ENCODE peak calls at places on chromosomes 11 and 22, in five cellular contexts. B is astrocyte of the spinal cord; J is NCI-H774; P is effector CD8-positive, alpha-beta T cell; T is prostate gland. D is an unnamed sample.

GRCh38 chr11:117822031-117822521 is 2.5 kb downstream of the FXYD2 start:
- DNase-seq in B (no peak), J (peak), P (peak), T (no peak), D (peak)

GRCh38 chr22:45493286-45493771 is 9.4 kb upstream of the FBLN1 start:
- DNase-seq in B (peak), J (no peak), P (no peak), T (no peak), D (no peak)

GRCh38 chr11:7004482-7004881 is 15.7 kb downstream of the ZNF214 start:
- DNase-seq in B (peak), J (no peak), P (no peak), T (no peak), D (peak)

GRCh38 chr11:131889760-131890620 is 519.6 kb downstream of the NTM start:
- DNase-seq in B (peak), J (no peak), P (no peak), T (no peak), D (no peak)

GRCh38 chr11:4125141-4125540 is 30.5 kb downstream of the RRM1 start:
- DNase-seq in B (peak), J (no peak), P (no peak), T (no peak), D (no peak)

GRCh38 chr11:57116654-57117053 is 65.1 kb upstream of the LRRC55 start:
- DNase-seq in B (peak), J (peak), P (no peak), T (no peak), D (peak)

GRCh38 chr11:97909544-97910394 is 1111.0 kb upstream of the CNTN5 start:
- DNase-seq in B (peak), J (no peak), P (no peak), T (no peak), D (no peak)

GRCh38 chr11:86265194-86265593 is 20.6 kb downstream of the EED start:
- DNase-seq in B (no peak), J (no peak), P (no peak), T (no peak), D (no peak)

GRCh38 chr11:102776454-102776853 is 4.0 kb downstream of the MMP10 start:
- DNase-seq in B (no peak), J (no peak), P (no peak), T (no peak), D (no peak)

GRCh38 chr22:28358244-28358777 is 321.3 kb downstream of the TTC28 start:
- DNase-seq in B (no peak), J (no peak), P (no peak), T (no peak), D (no peak)

GRCh38 chr11:78870655-78871054 is 296.0 kb upstream of the NARS2 start:
- DNase-seq in B (no peak), J (no peak), P (no peak), T (no peak), D (no peak)

GRCh38 chr11:130388607-130389205 is 39.7 kb downstream of the ADAMTS8 start:
- DNase-seq in B (no peak), J (no peak), P (no peak), T (no peak), D (no peak)

GRCh38 chr11:8826145-8826786 is 84.7 kb upstream of the AKIP1 start:
- DNase-seq in B (peak), J (no peak), P (no peak), T (no peak), D (peak)

GRCh38 chr11:35138949-35139881 is at the start of gene CD44:
- DNase-seq in B (peak), J (no peak), P (peak), T (peak), D (peak)

GRCh38 chr22:43213066-43213465 is 26.1 kb upstream of the TTLL12 start:
- DNase-seq in B (no peak), J (no peak), P (no peak), T (no peak), D (no peak)

GRCh38 chr11:6206456-6207180 is 1.3 kb downstream of the C11orf42 start:
- DNase-seq in B (peak), J (no peak), P (no peak), T (no peak), D (no peak)

GRCh38 chr11:13668957-13669521 is 571 bp downstream of the FAR1 start:
- DNase-seq in B (peak), J (peak), P (peak), T (peak), D (peak)

GRCh38 chr11:44399968-44400367 is 90.0 kb upstream of the ALX4 start:
- DNase-seq in B (no peak), J (no peak), P (no peak), T (no peak), D (no peak)

GRCh38 chr11:34570584-34570983 is 50.3 kb upstream of the EHF start:
- DNase-seq in B (peak), J (no peak), P (no peak), T (peak), D (peak)

GRCh38 chr22:47225080-47225930 is 462.9 kb downstream of the TBC1D22A start:
- DNase-seq in B (no peak), J (no peak), P (no peak), T (no peak), D (no peak)

GRCh38 chr22:42086051-42086450 is 4.5 kb downstream of the NDUFA6 start:
- DNase-seq in B (no peak), J (no peak), P (no peak), T (no peak), D (no peak)

GRCh38 chr11:15621565-15621964 is 506.8 kb downstream of the INSC start:
- DNase-seq in B (no peak), J (no peak), P (no peak), T (no peak), D (no peak)

GRCh38 chr11:112343368-112344039 is 82.8 kb upstream of the PLET1 start:
- DNase-seq in B (peak), J (peak), P (no peak), T (peak), D (no peak)

GRCh38 chr11:28245131-28245530 is 136.9 kb downstream of the METTL15 start:
- DNase-seq in B (peak), J (no peak), P (no peak), T (no peak), D (no peak)

GRCh38 chr11:109864834-109865557 is 228.2 kb upstream of the ZC3H12C start:
- DNase-seq in B (peak), J (no peak), P (no peak), T (no peak), D (no peak)

GRCh38 chr11:46367244-46367915 is 14.1 kb upstream of the MDK start:
- DNase-seq in B (peak), J (no peak), P (peak), T (peak), D (peak)

GRCh38 chr11:65003282-65003681 is 6.5 kb upstream of the BATF2 start:
- DNase-seq in B (peak), J (no peak), P (no peak), T (no peak), D (no peak)

GRCh38 chr11:66044757-66045156 is 4.2 kb downstream of the GAL3ST3 start:
- DNase-seq in B (no peak), J (no peak), P (no peak), T (no peak), D (no peak)

GRCh38 chr11:33248416-33248957 is 8.7 kb upstream of the HIPK3 start:
- DNase-seq in B (no peak), J (no peak), P (no peak), T (no peak), D (no peak)

GRCh38 chr11:82450996-82451395 is 282.7 kb downstream of the FAM181B start:
- DNase-seq in B (no peak), J (no peak), P (no peak), T (no peak), D (no peak)

GRCh38 chr22:45970709-45971388 is 6.1 kb downstream of the WNT7B start:
- DNase-seq in B (peak), J (no peak), P (no peak), T (no peak), D (peak)

GRCh38 chr22:41401781-41402648 is 20.3 kb downstream of the TEF start:
- DNase-seq in B (peak), J (no peak), P (no peak), T (peak), D (peak)

GRCh38 chr22:43109921-43110443 is 568 bp upstream of the BIK start:
- DNase-seq in B (no peak), J (no peak), P (peak), T (no peak), D (no peak)

GRCh38 chr11:19437760-19438159 is 197.0 kb upstream of the E2F8 start:
- DNase-seq in B (peak), J (no peak), P (no peak), T (no peak), D (peak)

GRCh38 chr11:73975479-73975757 is 7.2 kb downstream of the UCP2 start:
- DNase-seq in B (no peak), J (no peak), P (no peak), T (no peak), D (no peak)

GRCh38 chr11:117217141-117217609 is 14.7 kb downstream of the PCSK7 start:
- DNase-seq in B (no peak), J (no peak), P (no peak), T (no peak), D (no peak)